ENCODE peak calls at places on chromosomes 12 and 14, in six cellular contexts. L, K, Z, X, F and N are unnamed samples. For H3K4me1, the result is how much of the 10 kb centered on the place peaks cover.

GRCh38 chr14:105879867-105880561 is 353.6 kb downstream of the TMEM121 start:
- DNase-seq in L (peak), K (no peak), Z (peak), X (no peak), F (no peak), N (peak)

GRCh38 chr12:69874606-69875005 is 49.6 kb downstream of the MYRFL start:
- DNase-seq in L (no peak), K (no peak), Z (no peak), X (no peak), F (no peak), N (no peak)

GRCh38 chr12:75259170-75259569 is 49.5 kb upstream of the KCNC2 start:
- DNase-seq in L (no peak), K (no peak), Z (no peak), X (no peak), F (no peak), N (no peak)

GRCh38 chr12:79911889-79912656 is 22.8 kb downstream of the PPP1R12A start:
- DNase-seq in L (no peak), K (no peak), Z (no peak), X (peak), F (no peak), N (no peak)

GRCh38 chr14:90733139-90733808 is 83.0 kb downstream of the TTC7B start:
- DNase-seq in L (no peak), K (no peak), Z (no peak), X (no peak), F (no peak), N (no peak)

GRCh38 chr14:36773558-36773957 is 111.9 kb downstream of the PAX9 start:
- DNase-seq in L (no peak), K (peak), Z (no peak), X (no peak), F (no peak), N (no peak)

GRCh38 chr14:78074546-78074945 is 95.6 kb upstream of the NRXN3 start:
- DNase-seq in L (no peak), K (no peak), Z (no peak), X (no peak), F (no peak), N (peak)

GRCh38 chr12:29783773-29784666 is at the start of gene TMTC1:
- DNase-seq in L (peak), K (peak), Z (peak), X (peak), F (peak), N (peak)

GRCh38 chr12:65609359-65609771 is 214.9 kb upstream of the HMGA2 start:
- DNase-seq in L (no peak), K (peak), Z (no peak), X (peak), F (no peak), N (no peak)

GRCh38 chr12:71810905-71811304 is 28.7 kb upstream of the TBC1D15 start:
- DNase-seq in L (no peak), K (no peak), Z (no peak), X (no peak), F (no peak), N (no peak)

GRCh38 chr14:44530482-44530881 is 23.4 kb upstream of the FSCB start:
- DNase-seq in L (no peak), K (no peak), Z (no peak), X (no peak), F (no peak), N (no peak)

GRCh38 chr12:117045175-117045997 is 53.8 kb downstream of the TESC start:
- DNase-seq in L (no peak), K (no peak), Z (no peak), X (no peak), F (no peak), N (no peak)

GRCh38 chr12:14399871-14400270 is 34.4 kb downstream of the ATF7IP start:
- DNase-seq in L (no peak), K (no peak), Z (no peak), X (peak), F (no peak), N (no peak)

GRCh38 chr12:7602287-7602686 is 63.4 kb downstream of the APOBEC1 start:
- DNase-seq in L (no peak), K (no peak), Z (no peak), X (no peak), F (no peak), N (no peak)

GRCh38 chr14:21102472-21103164 is 1.8 kb downstream of the TMEM253 start:
- DNase-seq in L (no peak), K (no peak), Z (no peak), X (peak), F (no peak), N (no peak)

GRCh38 chr12:68113644-68114043 is 45.9 kb downstream of the IFNG start:
- DNase-seq in L (no peak), K (no peak), Z (no peak), X (no peak), F (no peak), N (no peak)

GRCh38 chr14:25848601-25849000 is 749.2 kb downstream of the NOVA1 start:
- DNase-seq in L (no peak), K (no peak), Z (no peak), X (no peak), F (no peak), N (no peak)

GRCh38 chr12:88247241-88247643 is 105.1 kb downstream of the TMTC3 start:
- DNase-seq in L (no peak), K (peak), Z (no peak), X (peak), F (no peak), N (no peak)

GRCh38 chr14:95961481-95961880 is 77.7 kb upstream of the C14orf132 start:
- DNase-seq in L (no peak), K (no peak), Z (no peak), X (no peak), F (no peak), N (no peak)

GRCh38 chr12:26571539-26571938 is 261.5 kb downstream of the ITPR2 start:
- DNase-seq in L (no peak), K (no peak), Z (no peak), X (no peak), F (no peak), N (no peak)

GRCh38 chr14:103699901-103700752 is 15.1 kb downstream of the XRCC3 start:
- DNase-seq in L (peak), K (no peak), Z (peak), X (no peak), F (no peak), N (no peak)

GRCh38 chr14:106044949-106045596 is 518.7 kb downstream of the TMEM121 start:
- DNase-seq in L (no peak), K (no peak), Z (peak), X (no peak), F (no peak), N (peak)

GRCh38 chr14:93725002-93725582 is 63.2 kb downstream of the PRIMA1 start:
- DNase-seq in L (peak), K (no peak), Z (peak), X (no peak), F (no peak), N (peak)

DNA sequence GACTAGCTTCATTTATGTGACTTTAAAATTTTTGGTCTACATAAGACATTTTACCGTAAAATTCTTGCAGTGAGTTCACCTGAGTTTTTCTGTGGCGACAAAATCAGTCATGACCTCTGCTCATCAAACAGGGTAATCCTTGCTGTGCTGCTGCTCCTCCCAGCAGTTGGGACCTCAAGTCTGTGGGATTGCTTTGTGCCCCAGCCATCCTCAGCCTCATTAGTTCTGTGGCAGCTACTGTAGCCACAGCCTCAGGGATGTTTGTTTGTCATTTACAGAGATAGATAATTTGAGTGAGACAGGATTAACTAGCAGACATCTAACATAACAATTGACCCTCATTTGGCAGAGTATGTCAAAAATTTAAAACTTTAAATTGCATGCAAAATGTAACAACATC is 357.0 kb downstream of the PCNX1 start:
- DNase-seq in L (no peak), K (no peak), Z (no peak), X (no peak), F (no peak), N (no peak)
- H3K4me1 ChIP-seq in L (under half), K (under half), Z (under half), X (under half), F (under half), N (under half)

GRCh38 chr12:51227962-51228361 is 10.1 kb upstream of the POU6F1 start:
- DNase-seq in L (no peak), K (no peak), Z (no peak), X (no peak), F (no peak), N (no peak)
- H3K4me1 ChIP-seq in L (under half), K (under half), Z (under half), X (under half), F (under half), N (under half)

DNA sequence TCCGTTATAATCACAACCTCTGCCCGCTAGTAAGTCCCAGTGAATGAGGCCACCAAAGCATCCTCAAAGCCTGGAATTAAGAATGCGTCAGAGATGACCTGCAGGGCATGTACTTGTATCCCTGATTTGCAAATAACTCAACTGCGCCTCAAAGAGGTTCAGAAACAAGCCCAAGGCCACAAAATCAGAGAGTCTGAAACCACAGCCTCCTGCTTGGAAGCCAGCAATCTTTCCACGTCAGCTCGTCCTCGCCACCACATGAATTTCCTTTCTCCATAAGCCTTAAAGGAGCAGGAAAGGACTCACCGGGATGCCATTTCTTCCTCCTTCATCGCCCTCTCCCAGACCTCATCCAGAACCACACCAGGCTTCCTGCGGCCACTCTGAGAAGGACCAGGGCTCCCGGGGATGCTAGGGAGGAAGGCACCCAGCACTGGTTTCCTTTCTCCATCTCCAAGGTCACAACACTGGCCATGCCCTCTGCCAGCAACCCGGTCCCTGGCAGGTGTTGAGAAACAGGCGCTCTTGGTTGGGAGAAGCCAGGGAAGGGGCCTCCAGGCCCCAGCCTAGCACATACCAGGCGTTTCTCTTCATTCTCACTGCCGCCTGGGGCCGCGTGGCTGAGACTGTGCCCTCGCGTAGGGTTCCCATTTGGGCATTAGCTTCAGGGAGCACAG is 191.2 kb upstream of the DIO3 start:
- DNase-seq in L (no peak), K (no peak), Z (no peak), X (no peak), F (no peak), N (no peak)
- H3K4me1 ChIP-seq in L (under half), K (under half), Z (under half), X (under half), F (under half), N (under half)

GRCh38 chr12:89697256-89697655 is 11.4 kb downstream of the ATP2B1 start:
- DNase-seq in L (no peak), K (no peak), Z (no peak), X (no peak), F (no peak), N (no peak)
- H3K4me1 ChIP-seq in L (under half), K (under half), Z (under half), X (under half), F (under half), N (under half)